ENCODE peak calls at places on chromosomes 7 and 10, in four cellular contexts. One of them, this sample, is unnamed.

GRCh38 chr7:130486114-130486962 is 5.5 kb upstream of the MEST start:
- DNase-seq in colonic mucosa: peak
- DNase-seq in foreskin keratinocyte: peak
- DNase-seq in nephron progenitor cell: peak
- DNase-seq in this sample: peak

GRCh38 chr7:12107841-12108249 is 103.2 kb upstream of the TMEM106B start:
- DNase-seq in colonic mucosa: no peak
- DNase-seq in foreskin keratinocyte: no peak
- DNase-seq in nephron progenitor cell: no peak
- DNase-seq in this sample: no peak

GRCh38 chr7:135879238-135879637 is 97.9 kb downstream of the MTPN start:
- DNase-seq in colonic mucosa: no peak
- DNase-seq in foreskin keratinocyte: peak
- DNase-seq in nephron progenitor cell: no peak
- DNase-seq in this sample: no peak

GRCh38 chr10:118692911-118693310 is 61.9 kb downstream of the CACUL1 start:
- DNase-seq in colonic mucosa: no peak
- DNase-seq in foreskin keratinocyte: peak
- DNase-seq in nephron progenitor cell: no peak
- DNase-seq in this sample: no peak

GRCh38 chr10:84198206-84198915 is 4.0 kb downstream of the CDHR1 start:
- DNase-seq in colonic mucosa: peak
- DNase-seq in foreskin keratinocyte: no peak
- DNase-seq in nephron progenitor cell: no peak
- DNase-seq in this sample: no peak

GRCh38 chr10:34745244-34745643 is 69.9 kb downstream of the PARD3 start:
- DNase-seq in colonic mucosa: no peak
- DNase-seq in foreskin keratinocyte: no peak
- DNase-seq in nephron progenitor cell: no peak
- DNase-seq in this sample: no peak

GRCh38 chr10:131656009-131656408 is 244.8 kb upstream of the PPP2R2D start:
- DNase-seq in colonic mucosa: no peak
- DNase-seq in foreskin keratinocyte: no peak
- DNase-seq in nephron progenitor cell: no peak
- DNase-seq in this sample: no peak

GRCh38 chr7:1484569-1484968 is 19.6 kb downstream of the INTS1 start:
- DNase-seq in colonic mucosa: no peak
- DNase-seq in foreskin keratinocyte: no peak
- DNase-seq in nephron progenitor cell: no peak
- DNase-seq in this sample: no peak

GRCh38 chr10:102660891-102661613 is 16.8 kb downstream of the TRIM8 start:
- DNase-seq in colonic mucosa: peak
- DNase-seq in foreskin keratinocyte: no peak
- DNase-seq in nephron progenitor cell: peak
- DNase-seq in this sample: peak

GRCh38 chr7:24981544-24981951 is 1.6 kb upstream of the OSBPL3 start:
- DNase-seq in colonic mucosa: peak
- DNase-seq in foreskin keratinocyte: peak
- DNase-seq in nephron progenitor cell: peak
- DNase-seq in this sample: peak

GRCh38 chr10:67668448-67668847 is 27.5 kb downstream of the CTNNA3 start:
- DNase-seq in colonic mucosa: no peak
- DNase-seq in foreskin keratinocyte: peak
- DNase-seq in nephron progenitor cell: no peak
- DNase-seq in this sample: no peak

GRCh38 chr7:139620676-139621344 is 97.3 kb downstream of the CLEC2L start:
- DNase-seq in colonic mucosa: peak
- DNase-seq in foreskin keratinocyte: peak
- DNase-seq in nephron progenitor cell: peak
- DNase-seq in this sample: no peak

GRCh38 chr7:142528608-142529408 is 220.5 kb upstream of the PRSS1 start:
- DNase-seq in colonic mucosa: no peak
- DNase-seq in foreskin keratinocyte: no peak
- DNase-seq in nephron progenitor cell: no peak
- DNase-seq in this sample: no peak

GRCh38 chr10:131569851-131570715 is 258.6 kb upstream of the TCERG1L start:
- DNase-seq in colonic mucosa: peak
- DNase-seq in foreskin keratinocyte: no peak
- DNase-seq in nephron progenitor cell: peak
- DNase-seq in this sample: no peak

GRCh38 chr7:49486974-49487919 is 286.2 kb upstream of the VWC2 start:
- DNase-seq in colonic mucosa: no peak
- DNase-seq in foreskin keratinocyte: no peak
- DNase-seq in nephron progenitor cell: no peak
- DNase-seq in this sample: no peak

GRCh38 chr7:49479936-49480544 is 293.4 kb upstream of the VWC2 start:
- DNase-seq in colonic mucosa: no peak
- DNase-seq in foreskin keratinocyte: peak
- DNase-seq in nephron progenitor cell: no peak
- DNase-seq in this sample: no peak

GRCh38 chr7:49479421-49479820 is 294.0 kb upstream of the VWC2 start:
- DNase-seq in colonic mucosa: no peak
- DNase-seq in foreskin keratinocyte: no peak
- DNase-seq in nephron progenitor cell: no peak
- DNase-seq in this sample: peak

GRCh38 chr7:49488573-49488972 is 284.9 kb upstream of the VWC2 start:
- DNase-seq in colonic mucosa: no peak
- DNase-seq in foreskin keratinocyte: no peak
- DNase-seq in nephron progenitor cell: no peak
- DNase-seq in this sample: no peak

DNA sequence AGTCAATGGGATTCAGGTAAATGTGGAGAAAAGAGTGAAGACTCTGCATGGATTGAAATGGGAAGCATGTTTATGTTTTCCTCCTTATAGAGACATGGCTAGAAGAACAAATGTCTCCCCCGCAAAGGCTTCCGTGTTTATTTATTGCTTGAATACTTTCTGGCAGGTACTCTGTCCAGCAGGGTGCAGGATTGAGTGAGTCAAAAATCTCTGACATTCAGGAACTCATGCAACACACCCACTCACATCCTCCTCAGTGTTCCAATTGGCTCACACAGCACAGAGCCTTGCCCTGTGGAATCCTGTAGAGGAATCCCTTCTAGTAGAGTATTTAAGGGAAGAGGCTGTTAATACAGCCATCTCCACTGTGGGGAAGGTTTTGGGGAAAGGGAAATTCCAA is 290.3 kb upstream of the VWC2 start:
- DNase-seq in colonic mucosa: peak
- DNase-seq in foreskin keratinocyte: no peak
- DNase-seq in nephron progenitor cell: no peak
- DNase-seq in this sample: peak
- TF ChIP-seq CTCF in colonic mucosa: peak
- TF ChIP-seq CTCF in foreskin keratinocyte: peak
- TF ChIP-seq CTCF in nephron progenitor cell: peak
- TF ChIP-seq CTCF in this sample: peak

GRCh38 chr7:75638607-75639070 is 100.1 kb downstream of the HIP1 start:
- DNase-seq in colonic mucosa: peak
- DNase-seq in foreskin keratinocyte: no peak
- DNase-seq in nephron progenitor cell: peak
- DNase-seq in this sample: peak
- TF ChIP-seq CTCF in colonic mucosa: no peak
- TF ChIP-seq CTCF in foreskin keratinocyte: no peak
- TF ChIP-seq CTCF in nephron progenitor cell: no peak
- TF ChIP-seq CTCF in this sample: no peak

GRCh38 chr10:94500063-94500462 is 45.5 kb upstream of the HELLS start:
- DNase-seq in colonic mucosa: no peak
- DNase-seq in foreskin keratinocyte: no peak
- DNase-seq in nephron progenitor cell: no peak
- DNase-seq in this sample: no peak
- TF ChIP-seq CTCF in colonic mucosa: no peak
- TF ChIP-seq CTCF in foreskin keratinocyte: peak
- TF ChIP-seq CTCF in nephron progenitor cell: peak
- TF ChIP-seq CTCF in this sample: no peak

DNA sequence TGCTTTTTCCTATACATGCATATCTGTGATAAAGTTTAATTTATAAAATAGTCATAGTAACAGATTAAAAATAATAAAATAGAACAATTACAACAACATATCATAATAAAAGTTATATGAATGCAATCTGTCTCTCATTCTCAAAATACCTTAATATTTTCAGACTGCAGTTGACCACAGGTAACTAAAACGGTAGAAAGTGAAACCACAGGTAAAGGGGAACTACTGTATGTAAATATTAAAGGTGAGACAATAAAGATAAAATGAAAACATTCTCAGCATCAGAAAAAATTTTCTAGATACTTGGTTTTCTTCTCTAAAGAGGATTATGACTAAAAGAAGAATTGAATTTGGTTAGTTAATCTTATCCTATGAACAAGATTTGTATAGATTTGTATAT is 6.0 kb downstream of the FKBP14 start:
- DNase-seq in colonic mucosa: no peak
- DNase-seq in foreskin keratinocyte: no peak
- DNase-seq in nephron progenitor cell: no peak
- DNase-seq in this sample: no peak
- TF ChIP-seq CTCF in colonic mucosa: no peak
- TF ChIP-seq CTCF in foreskin keratinocyte: no peak
- TF ChIP-seq CTCF in nephron progenitor cell: no peak
- TF ChIP-seq CTCF in this sample: no peak

GRCh38 chr10:91642831-91643692 is 10.2 kb upstream of the PPP1R3C start:
- DNase-seq in colonic mucosa: no peak
- DNase-seq in foreskin keratinocyte: peak
- DNase-seq in nephron progenitor cell: no peak
- DNase-seq in this sample: no peak

GRCh38 chr10:91643700-91644099 is 10.8 kb upstream of the PPP1R3C start:
- DNase-seq in colonic mucosa: no peak
- DNase-seq in foreskin keratinocyte: peak
- DNase-seq in nephron progenitor cell: peak
- DNase-seq in this sample: no peak
- TF ChIP-seq CTCF in colonic mucosa: no peak
- TF ChIP-seq CTCF in foreskin keratinocyte: peak
- TF ChIP-seq CTCF in nephron progenitor cell: peak
- TF ChIP-seq CTCF in this sample: no peak

GRCh38 chr10:124093076-124093773 is at the start of gene CHST15:
- DNase-seq in colonic mucosa: no peak
- DNase-seq in foreskin keratinocyte: peak
- DNase-seq in nephron progenitor cell: peak
- DNase-seq in this sample: peak

GRCh38 chr10:124094419-124094785 is 1.0 kb upstream of the CHST15 start:
- DNase-seq in colonic mucosa: no peak
- DNase-seq in foreskin keratinocyte: no peak
- DNase-seq in nephron progenitor cell: no peak
- DNase-seq in this sample: no peak

GRCh38 chr10:124091646-124092269 is 1.6 kb downstream of the CHST15 start:
- DNase-seq in colonic mucosa: no peak
- DNase-seq in foreskin keratinocyte: peak
- DNase-seq in nephron progenitor cell: peak
- DNase-seq in this sample: peak

GRCh38 chr10:124090630-124091209 is 2.7 kb downstream of the CHST15 start:
- DNase-seq in colonic mucosa: no peak
- DNase-seq in foreskin keratinocyte: no peak
- DNase-seq in nephron progenitor cell: no peak
- DNase-seq in this sample: no peak

DNA sequence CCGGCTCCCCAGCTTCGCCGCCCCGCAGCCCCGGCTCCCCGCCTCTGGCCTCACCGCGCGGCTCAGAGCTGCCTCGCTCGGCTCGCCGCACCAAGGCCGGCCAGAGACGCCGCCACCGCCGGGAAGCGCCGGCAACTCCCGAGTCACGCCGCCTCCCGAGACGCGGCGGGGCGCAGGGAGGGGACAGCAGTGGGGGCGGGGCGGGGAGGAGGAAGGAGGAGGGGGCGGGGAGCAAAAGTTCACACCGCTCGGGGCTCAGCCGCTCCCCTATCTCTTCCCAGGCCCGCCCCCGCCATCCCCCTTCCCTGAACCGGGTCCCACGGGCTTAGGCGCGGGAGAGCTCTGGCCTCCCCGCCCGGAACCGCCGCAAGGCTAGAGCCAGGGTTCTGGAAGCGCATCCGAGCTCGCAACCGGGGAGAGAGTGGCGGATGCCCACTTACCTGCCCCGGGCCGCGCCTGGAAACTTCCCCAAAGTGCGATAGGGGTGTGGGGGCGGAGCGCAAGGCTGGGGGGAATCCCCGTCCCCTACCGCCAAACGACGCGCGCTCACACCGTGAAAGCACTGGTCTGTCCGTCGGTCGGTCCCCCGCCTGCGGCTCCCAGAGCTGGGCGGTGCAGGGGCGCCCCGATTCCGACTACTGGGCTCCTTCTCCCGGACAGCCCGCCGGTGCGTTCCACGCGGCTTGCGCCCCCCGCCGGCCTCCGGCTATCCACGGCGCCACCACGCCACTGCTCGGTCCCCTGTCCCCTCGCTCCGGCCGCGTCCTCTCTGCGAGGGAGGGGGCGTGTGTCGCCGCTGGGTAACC is 925 bp downstream of the CHST15 start:
- DNase-seq in colonic mucosa: peak
- DNase-seq in foreskin keratinocyte: peak
- DNase-seq in nephron progenitor cell: peak
- DNase-seq in this sample: peak
- TF ChIP-seq CTCF in colonic mucosa: no peak
- TF ChIP-seq CTCF in foreskin keratinocyte: peak
- TF ChIP-seq CTCF in nephron progenitor cell: no peak
- TF ChIP-seq CTCF in this sample: peak

This sample was measured in heart left ventricle.